ENCODE peak calls at places on chromosomes 3 and 15, in four cellular contexts. A is stimulated activated CD4-positive, alpha-beta T cell treated with anti-CD3 and anti-CD28 coated beads, Interleukin-2, amount 100 ng/mL, for 24 hours; V is CD8-positive, alpha-beta memory T cell; J is retina. D is an unnamed sample.
A peak's percentile ranks its signal among the peaks of the same experiment; 100 is the strongest.

GRCh38 chr3:169668957-169669681 is 5.6 kb upstream of the MECOM start:
- DNase-seq in A (peak; percentile 34), V (no peak), J (peak; percentile 90), D (peak; percentile 22)

GRCh38 chr15:69675727-69676126 is 223.1 kb downstream of the RPLP1 start:
- DNase-seq in A (no peak), V (no peak), J (no peak), D (no peak)

GRCh38 chr3:133874761-133875438 is 20.8 kb downstream of the RAB6B start:
- DNase-seq in A (no peak), V (no peak), J (no peak), D (no peak)

GRCh38 chr3:107432013-107432515 is 54.8 kb downstream of the CCDC54 start:
- DNase-seq in A (no peak), V (no peak), J (no peak), D (no peak)

GRCh38 chr3:152428577-152428976 is 159.8 kb downstream of the MBNL1 start:
- DNase-seq in A (no peak), V (no peak), J (no peak), D (no peak)

GRCh38 chr15:43771816-43772215 is 5.0 kb downstream of the ELL3 start:
- DNase-seq in A (no peak), V (no peak), J (no peak), D (no peak)

GRCh38 chr3:108487439-108487838 is 23.0 kb downstream of the MYH15 start:
- DNase-seq in A (no peak), V (no peak), J (no peak), D (no peak)

GRCh38 chr15:39466428-39466827 is 114.5 kb upstream of the THBS1 start:
- DNase-seq in A (no peak), V (no peak), J (no peak), D (no peak)

GRCh38 chr3:139120336-139120971 is 75.8 kb upstream of the PRR23C start:
- DNase-seq in A (no peak), V (no peak), J (no peak), D (peak; percentile 55)

GRCh38 chr15:57376695-57377477 is 581 bp downstream of the CGNL1 start:
- DNase-seq in A (no peak), V (no peak), J (peak; percentile 77), D (no peak)

GRCh38 chr3:22980346-22980745 is 222.8 kb upstream of the UBE2E2 start:
- DNase-seq in A (no peak), V (no peak), J (no peak), D (no peak)

GRCh38 chr3:193190387-193190786 is 50.6 kb upstream of the PLAAT1 start:
- DNase-seq in A (no peak), V (no peak), J (peak; percentile 38), D (no peak)